ENCODE peak calls at places on chromosomes 4 and X, in seven cellular contexts. L is NCI-H345, B is NCI-H69, G is GM10248, R is H7, F is hypothalamus, M is RPMI8226. S is an unnamed sample.

GRCh38 chrX:151396042-151396826 is 772 bp upstream of the VMA21 start:
- DNase-seq in L (no peak), B (peak), G (peak), R (no peak), F (no peak), M (peak), S (no peak)

GRCh38 chr4:13547563-13548041 is 3.3 kb upstream of the NKX3-2 start:
- DNase-seq in L (peak), B (peak), G (peak), R (peak), F (no peak), M (peak), S (no peak)

GRCh38 chrX:56792270-56793111 is 63.4 kb downstream of the NBDY start:
- DNase-seq in L (no peak), B (no peak), G (no peak), R (no peak), F (no peak), M (no peak), S (no peak)

GRCh38 chr4:184843984-184844554 is 18.3 kb upstream of the ACSL1 start:
- DNase-seq in L (no peak), B (no peak), G (no peak), R (no peak), F (no peak), M (no peak), S (no peak)

GRCh38 chr4:39664828-39665731 is 26.4 kb upstream of the SMIM14 start:
- DNase-seq in L (no peak), B (no peak), G (no peak), R (no peak), F (no peak), M (no peak), S (no peak)

GRCh38 chrX:25442501-25442900 is 426.7 kb upstream of the ARX start:
- DNase-seq in L (no peak), B (peak), G (no peak), R (no peak), F (no peak), M (no peak), S (no peak)

GRCh38 chrX:19007011-19007410 is 23.1 kb upstream of the PHKA2 start:
- DNase-seq in L (no peak), B (no peak), G (no peak), R (no peak), F (no peak), M (no peak), S (no peak)

GRCh38 chr4:24234288-24234848 is 344.5 kb upstream of the PPARGC1A start:
- DNase-seq in L (no peak), B (no peak), G (no peak), R (no peak), F (no peak), M (no peak), S (no peak)

GRCh38 chr4:186008057-186008456 is 60.9 kb upstream of the TLR3 start:
- DNase-seq in L (no peak), B (no peak), G (no peak), R (no peak), F (no peak), M (no peak), S (no peak)

GRCh38 chr4:67912051-67912450 is 28.2 kb upstream of the TMPRSS11D start:
- DNase-seq in L (no peak), B (no peak), G (no peak), R (no peak), F (no peak), M (no peak), S (no peak)

GRCh38 chr4:52244773-52245360 is 193.8 kb downstream of the SPATA18 start:
- DNase-seq in L (peak), B (peak), G (no peak), R (no peak), F (no peak), M (no peak), S (no peak)

GRCh38 chrX:16022580-16023170 is 100.7 kb upstream of the GRPR start:
- DNase-seq in L (no peak), B (no peak), G (no peak), R (no peak), F (no peak), M (no peak), S (no peak)

GRCh38 chr4:104395219-104395618 is 99.5 kb downstream of the CXXC4 start:
- DNase-seq in L (peak), B (peak), G (no peak), R (no peak), F (no peak), M (peak), S (no peak)

GRCh38 chrX:63513825-63514574 is 162.9 kb upstream of the SPIN4 start:
- DNase-seq in L (no peak), B (no peak), G (no peak), R (no peak), F (no peak), M (no peak), S (no peak)

S was measured in NCI-H1436.